ENCODE peak calls at places on chromosomes 4 and X, in five cellular contexts. H is mesothelial cell of epicardium, N is SW 1271, B is right lobe of liver, P is type B pancreatic cell. C is an unnamed sample.

GRCh38 chrX:80876877-80877276 is 67.2 kb upstream of the BRWD3 start:
- DNase-seq in B (no peak), H (no peak), N (peak; percentile 0), P (no peak), C (no peak)

GRCh38 chrX:108426262-108426661 is 12.0 kb downstream of the COL4A6 start:
- DNase-seq in B (no peak), N (no peak), H (no peak), P (no peak), C (no peak)

GRCh38 chrX:18698762-18699650 is 8.4 kb upstream of the PPEF1 start:
- DNase-seq in H (no peak), B (no peak), P (no peak), N (no peak), C (no peak)

GRCh38 chr4:177190995-177191568 is 118.6 kb upstream of the NEIL3 start:
- DNase-seq in H (no peak), N (no peak), P (no peak), B (no peak), C (no peak)

GRCh38 chrX:148755111-148755510 is 254.7 kb downstream of the AFF2 start:
- DNase-seq in H (no peak), N (no peak), P (no peak), B (no peak), C (no peak)

GRCh38 chr4:78379991-78380739 is 171.4 kb upstream of the ANXA3 start:
- DNase-seq in B (no peak), N (no peak), H (no peak), P (no peak), C (no peak)

GRCh38 chrX:47649781-47650163 is 591 bp downstream of the ELK1 start:
- DNase-seq in N (no peak), B (no peak), P (no peak), H (no peak), C (no peak)

GRCh38 chr4:14254806-14255445 is 627.4 kb upstream of the BOD1L1 start:
- DNase-seq in B (no peak), N (no peak), H (no peak), P (no peak), C (no peak)

GRCh38 chr4:185363251-185363650 is 32.5 kb downstream of the LRP2BP start:
- DNase-seq in H (no peak), N (no peak), B (no peak), P (no peak), C (no peak)

GRCh38 chr4:167730769-167731168 is 361.6 kb upstream of the ANXA10 start:
- DNase-seq in H (no peak), B (no peak), N (no peak), P (no peak), C (no peak)

GRCh38 chrX:69362889-69363288 is 141.2 kb upstream of the NALF2 start:
- DNase-seq in H (no peak), P (no peak), B (no peak), N (no peak), C (no peak)

GRCh38 chr4:53453385-53453784 is 75.9 kb downstream of the FIP1L1 start:
- DNase-seq in H (no peak), B (no peak), N (no peak), P (no peak), C (no peak)

GRCh38 chrX:101931494-101932248 is at the start of gene ZMAT1:
- DNase-seq in N (peak; percentile 65), H (peak; percentile 59), B (peak; percentile 95), P (peak; percentile 84), C (peak; percentile 95)

GRCh38 chr4:185020293-185020808 is 2.1 kb downstream of the HELT start:
- DNase-seq in N (no peak), P (no peak), H (no peak), B (no peak), C (no peak)

GRCh38 chr4:61619528-61619927 is 419.4 kb downstream of the ADGRL3 start:
- DNase-seq in P (no peak), N (no peak), B (no peak), H (no peak), C (no peak)

GRCh38 chr4:22090655-22091350 is 142.2 kb upstream of the KCNIP4 start:
- DNase-seq in P (no peak), B (no peak), H (no peak), N (no peak), C (no peak)

GRCh38 chr4:8224596-8225289 is 25.7 kb downstream of the SH3TC1 start:
- DNase-seq in H (no peak), N (no peak), B (no peak), P (no peak), C (no peak)

GRCh38 chr4:87209696-87210095 is 10.7 kb downstream of the KLHL8 start:
- DNase-seq in P (no peak), N (no peak), B (peak; percentile 57), H (no peak), C (peak; percentile 69)

GRCh38 chr4:20126906-20127305 is 124.8 kb upstream of the SLIT2 start:
- DNase-seq in P (no peak), N (no peak), H (no peak), B (no peak), C (no peak)

GRCh38 chrX:149161438-149162088 is 343.5 kb downstream of the IDS start:
- DNase-seq in H (no peak), B (no peak), P (no peak), N (no peak), C (no peak)

GRCh38 chr4:102715057-102715456 is 45.7 kb downstream of the MANBA start:
- DNase-seq in H (no peak), P (no peak), N (no peak), B (no peak), C (no peak)

GRCh38 chrX:148991502-148991901 is 491.1 kb downstream of the AFF2 start:
- DNase-seq in N (no peak), P (no peak), H (no peak), B (no peak), C (no peak)

GRCh38 chr4:186104114-186104894 is at the start of gene FAM149A:
- DNase-seq in N (no peak), B (peak; percentile 77), P (no peak), H (peak; percentile 31), C (no peak)

GRCh38 chr4:164204434-164204833 is 549.5 kb upstream of the SMIM31 start:
- DNase-seq in P (no peak), H (no peak), N (peak; percentile 80), B (no peak), C (no peak)

GRCh38 chr4:85720736-85721135 is 245.8 kb downstream of the ARHGAP24 start:
- DNase-seq in H (no peak), P (no peak), B (no peak), N (no peak), C (no peak)

GRCh38 chrX:135509885-135510284 is 10.6 kb upstream of the INTS6L start:
- DNase-seq in B (no peak), H (no peak), N (no peak), P (no peak), C (no peak)

GRCh38 chr4:88828846-88829245 is 131.2 kb upstream of the NAP1L5 start:
- DNase-seq in B (no peak), H (no peak), P (no peak), N (no peak), C (no peak)

GRCh38 chrX:41779058-41779564 is 55.1 kb downstream of the GPR82 start:
- DNase-seq in B (no peak), H (no peak), N (peak; percentile 31), P (no peak), C (no peak)

GRCh38 chr4:80188801-80189458 is 8.4 kb upstream of the PRDM8 start:
- DNase-seq in P (no peak), B (no peak), N (no peak), H (no peak), C (no peak)

GRCh38 chr4:46277165-46277951 is 112.6 kb downstream of the GABRA2 start:
- DNase-seq in B (no peak), N (no peak), P (no peak), H (no peak), C (no peak)

GRCh38 chr4:85955614-85956295 is 404.1 kb downstream of the MAPK10 start:
- DNase-seq in N (no peak), P (no peak), H (no peak), B (no peak), C (no peak)

GRCh38 chr4:102438873-102439614 is 62.1 kb upstream of the NFKB1 start:
- DNase-seq in H (no peak), B (no peak), P (no peak), N (no peak), C (no peak)

GRCh38 chr4:182085051-182085480 is 158.1 kb upstream of the TENM3 start:
- DNase-seq in N (peak; percentile 1), H (no peak), P (no peak), B (no peak), C (no peak)

GRCh38 chr4:73311428-73311827 is 52.8 kb upstream of the ANKRD17 start:
- DNase-seq in N (peak; percentile 35), B (no peak), H (no peak), P (no peak), C (no peak)

GRCh38 chr4:155787113-155787710 is 28.4 kb downstream of the GUCY1B1 start:
- DNase-seq in B (no peak), P (no peak), N (peak; percentile 28), H (no peak), C (no peak)

GRCh38 chrX:33252306-33252825 is 41.0 kb upstream of the DMD start:
- DNase-seq in P (no peak), B (no peak), N (no peak), H (no peak), C (no peak)